ENCODE peak calls at places on chromosomes 7 and 10, in six cellular contexts. T is endodermal cell, U is cardiac muscle cell, Z is lung, K is lower lobe of right lung, L is thoracic aorta. H is an unnamed sample. For H3K36me3 and H3K4me1, the result is how much of the 10 kb centered on the place peaks cover.

GRCh38 chr10:283916-284356 is 148.7 kb downstream of the ZMYND11 start:
- DNase-seq in U (no peak), L (no peak), Z (no peak), K (no peak), T (no peak), H (no peak)

GRCh38 chr7:22549667-22550513 is 49.9 kb upstream of the STEAP1B start:
- DNase-seq in U (peak), T (peak), K (no peak), L (no peak), Z (no peak), H (no peak)

GRCh38 chr7:97008275-97008917 is 3.0 kb downstream of the DLX6 start:
- DNase-seq in T (no peak), L (no peak), U (no peak), Z (no peak), K (no peak), H (no peak)

GRCh38 chr7:65966167-65966566 is 15.8 kb downstream of the GUSB start:
- DNase-seq in K (no peak), T (no peak), U (no peak), L (no peak), Z (no peak), H (no peak)

GRCh38 chr10:43574906-43575305 is 490 bp upstream of the ZNF239 start:
- DNase-seq in Z (no peak), U (no peak), L (no peak), K (no peak), T (no peak), H (no peak)

GRCh38 chr10:10256860-10257259 is 760.8 kb upstream of the CELF2 start:
- DNase-seq in L (no peak), U (no peak), K (no peak), Z (no peak), T (no peak), H (no peak)

GRCh38 chr10:74967850-74968620 is 141.6 kb downstream of the KAT6B start:
- DNase-seq in L (no peak), K (no peak), U (no peak), T (no peak), Z (no peak), H (no peak)

GRCh38 chr10:91286572-91286971 is 66.1 kb downstream of the PCGF5 start:
- DNase-seq in K (no peak), Z (no peak), T (no peak), U (no peak), L (no peak), H (no peak)

GRCh38 chr7:105035349-105035748 is 21.3 kb downstream of the KMT2E start:
- DNase-seq in K (no peak), L (no peak), Z (no peak), T (no peak), U (no peak), H (no peak)

GRCh38 chr10:92241158-92241500 is 49.7 kb downstream of the CPEB3 start:
- DNase-seq in Z (no peak), L (no peak), K (no peak), T (peak), U (peak), H (no peak)

GRCh38 chr10:127798116-127798515 is 61.1 kb downstream of the FOXI2 start:
- DNase-seq in K (no peak), L (no peak), U (no peak), Z (no peak), T (no peak), H (no peak)

GRCh38 chr7:137661634-137662033 is 185.1 kb downstream of the DGKI start:
- DNase-seq in K (no peak), T (peak), Z (no peak), L (no peak), U (no peak), H (no peak)

GRCh38 chr7:104185346-104185745 is 22.5 kb downstream of the ORC5 start:
- DNase-seq in K (no peak), T (no peak), U (no peak), Z (no peak), L (no peak), H (no peak)

GRCh38 chr10:86756511-86757109 is at the start of gene BMPR1A:
- DNase-seq in K (no peak), Z (peak), U (peak), T (peak), L (no peak), H (no peak)

GRCh38 chr10:124378817-124379510 is 39.8 kb downstream of the OAT start:
- DNase-seq in K (no peak), T (peak), L (no peak), U (no peak), Z (peak), H (no peak)

GRCh38 chr10:112209534-112210200 is 26.1 kb upstream of the GPAM start:
- DNase-seq in Z (no peak), K (no peak), L (no peak), U (no peak), T (no peak), H (no peak)

GRCh38 chr10:58299580-58299979 is 30.6 kb downstream of the CISD1 start:
- DNase-seq in K (no peak), T (peak), U (peak), L (no peak), Z (peak), H (no peak)

GRCh38 chr10:88851706-88852105 is at the start of gene ANKRD22:
- DNase-seq in K (peak), Z (peak), T (peak), L (no peak), U (peak), H (no peak)

GRCh38 chr10:33067481-33067880 is 109.5 kb upstream of the ITGB1 start:
- DNase-seq in T (no peak), U (peak), Z (no peak), K (no peak), L (no peak), H (no peak)

GRCh38 chr10:121053151-121053550 is 202.0 kb downstream of the WDR11 start:
- DNase-seq in L (no peak), Z (no peak), T (no peak), U (no peak), K (no peak), H (no peak)

GRCh38 chr10:55283041-55283440 is 482.0 kb upstream of the PCDH15 start:
- DNase-seq in K (no peak), L (no peak), T (no peak), Z (no peak), U (no peak), H (no peak)

GRCh38 chr10:100743626-100744135 is 1.7 kb upstream of the PAX2 start:
- DNase-seq in U (peak), L (no peak), K (no peak), Z (no peak), T (peak), H (no peak)

GRCh38 chr10:49550563-49550962 is 11.6 kb upstream of the ERCC6 start:
- DNase-seq in U (peak), Z (no peak), K (no peak), T (peak), L (no peak), H (no peak)

GRCh38 chr7:130673066-130673465 is 4.5 kb upstream of the COPG2 start:
- DNase-seq in L (no peak), Z (no peak), K (no peak), T (no peak), U (peak), H (no peak)

GRCh38 chr10:129342385-129342784 is 124.7 kb upstream of the MGMT start:
- DNase-seq in L (no peak), U (no peak), T (no peak), K (no peak), Z (no peak), H (no peak)

GRCh38 chr10:78847486-78847885 is 221.3 kb upstream of the ZMIZ1 start:
- DNase-seq in U (no peak), K (no peak), Z (no peak), T (peak), L (no peak), H (no peak)

DNA sequence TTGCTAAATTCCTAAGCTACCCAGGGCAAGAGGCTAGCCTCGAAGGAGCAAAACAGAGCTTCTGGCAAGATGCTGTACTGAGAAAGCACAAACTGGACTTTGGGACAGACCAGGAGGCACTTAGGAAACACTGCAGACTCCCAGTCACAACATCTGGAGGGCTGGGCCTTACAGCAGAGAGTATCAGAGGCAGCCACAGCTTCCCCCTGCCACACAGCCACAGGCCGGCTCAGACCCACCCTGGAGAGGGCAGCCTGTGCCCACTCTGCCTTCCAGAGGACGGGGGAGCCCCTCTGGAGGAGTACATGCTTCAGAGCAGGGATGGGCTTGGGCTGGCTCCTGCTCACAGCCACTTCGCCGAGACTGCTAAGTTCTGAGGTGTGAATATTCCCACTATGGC is 17.4 kb downstream of the ESYT2 start:
- DNase-seq in K (no peak), U (no peak), T (no peak), Z (no peak), L (no peak), H (no peak)
- H3K27ac ChIP-seq in K (peak), U (no peak), T (no peak), Z (peak), L (peak), H (peak)

DNA sequence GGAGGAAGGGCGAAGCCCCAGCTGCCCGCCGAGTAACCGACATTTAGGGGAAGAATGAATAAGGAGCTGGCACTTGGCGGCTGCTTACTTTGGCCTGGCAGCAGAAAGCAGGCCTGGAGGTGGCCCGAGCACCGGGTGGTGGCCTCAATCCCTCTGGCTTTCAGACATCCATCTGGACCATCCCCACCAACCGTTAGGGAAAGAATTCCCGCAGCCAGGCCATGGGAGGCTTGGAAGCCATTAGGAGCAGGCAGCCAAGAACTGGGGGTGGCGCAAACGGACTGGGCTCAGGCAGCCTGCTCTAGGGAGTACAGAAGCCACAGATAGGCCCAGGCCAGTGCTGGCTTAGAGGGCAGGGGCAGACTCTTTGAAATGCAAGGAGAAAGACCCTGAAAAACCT is 132.7 kb downstream of the NEURL1 start:
- DNase-seq in L (peak), K (no peak), T (no peak), U (no peak), Z (no peak), H (peak)
- H3K36me3 ChIP-seq in L (under half), K (half or more), T (under half), U (under half), Z (under half), H (under half)

DNA sequence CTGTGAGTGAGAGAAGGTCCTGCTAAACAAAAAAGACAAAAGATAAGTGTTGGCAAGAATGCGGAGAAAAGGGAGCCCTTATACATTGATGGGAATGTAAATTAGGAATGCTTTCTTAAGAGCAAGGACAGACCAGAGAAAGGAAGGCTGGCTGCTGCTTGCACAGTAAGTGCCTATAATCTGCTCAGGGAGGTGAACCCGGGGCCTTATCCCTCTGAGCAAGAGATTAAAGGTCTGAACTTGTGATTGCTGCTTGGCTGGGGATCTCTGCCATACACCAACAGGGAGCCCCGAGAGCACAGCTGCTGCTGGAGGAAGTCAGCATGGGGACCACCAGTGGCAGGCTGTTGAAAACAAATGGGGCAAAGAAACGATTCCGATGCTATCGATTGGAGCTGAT is 32.0 kb upstream of the CRTAC1 start:
- DNase-seq in L (no peak), T (no peak), Z (no peak), K (no peak), U (no peak), H (no peak)
- H3K4me1 ChIP-seq in L (under half), T (under half), Z (under half), K (under half), U (under half), H (under half)

DNA sequence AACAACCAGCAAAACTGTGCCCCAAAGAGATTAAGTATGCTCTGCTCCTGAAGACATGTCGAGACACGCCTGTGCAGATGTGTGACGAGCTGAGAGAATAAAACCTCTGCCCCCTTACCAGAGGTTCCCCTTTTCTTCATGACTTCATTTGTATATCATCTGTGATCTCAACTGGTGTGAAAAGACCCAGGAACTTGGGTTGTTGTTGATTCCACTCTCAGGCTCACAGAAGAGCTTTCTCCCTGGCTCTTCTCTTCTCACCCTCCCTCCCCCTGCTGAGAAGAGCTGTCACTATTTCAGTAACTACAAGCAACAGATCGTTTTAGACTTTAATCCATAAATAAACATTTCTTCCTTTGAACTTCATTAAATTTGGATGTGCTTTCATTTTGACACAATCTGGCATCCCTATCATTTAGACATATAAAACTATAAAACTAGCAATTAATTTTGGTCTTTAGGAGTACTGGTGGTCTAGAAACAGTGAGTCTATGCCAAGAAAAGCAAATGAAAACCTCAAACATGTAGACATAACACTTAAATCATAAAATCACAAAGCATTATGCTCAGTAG is 179.3 kb upstream of the FZD8 start:
- DNase-seq in T (peak), K (no peak), Z (no peak), U (peak), L (no peak), H (no peak)
- H3K27ac ChIP-seq in T (no peak), K (no peak), Z (no peak), U (no peak), L (no peak), H (peak)

GRCh38 chr10:119919823-119920222 is 27.3 kb downstream of the SEC23IP start:
- DNase-seq in T (no peak), U (no peak), K (no peak), Z (no peak), L (no peak), H (no peak)

GRCh38 chr10:119919271-119919670 is 26.7 kb downstream of the SEC23IP start:
- DNase-seq in U (no peak), L (no peak), T (no peak), K (no peak), Z (no peak), H (no peak)

DNA sequence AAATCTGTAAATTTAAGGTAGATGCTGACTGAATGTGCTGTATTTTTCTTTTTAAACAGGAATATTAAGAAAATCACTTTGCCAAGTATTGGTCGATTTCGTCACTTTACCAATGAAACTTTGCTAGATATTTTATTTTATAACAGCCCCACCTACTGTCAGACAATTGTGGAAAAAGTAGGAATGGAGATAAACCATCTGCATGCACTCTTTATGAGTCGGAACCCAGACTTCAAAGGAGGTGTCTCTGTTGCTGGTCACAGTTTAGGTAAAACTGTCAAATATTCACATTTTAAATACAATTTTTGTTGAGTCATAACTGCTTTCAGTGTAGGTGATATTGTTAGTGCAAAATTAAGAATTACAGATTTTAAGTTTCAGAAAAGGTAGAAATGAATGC is 25.2 kb downstream of the SEC23IP start:
- DNase-seq in U (no peak), K (no peak), L (no peak), Z (no peak), T (no peak), H (no peak)
- H3K36me3 ChIP-seq in U (half or more), K (half or more), L (under half), Z (under half), T (half or more), H (half or more)

DNA sequence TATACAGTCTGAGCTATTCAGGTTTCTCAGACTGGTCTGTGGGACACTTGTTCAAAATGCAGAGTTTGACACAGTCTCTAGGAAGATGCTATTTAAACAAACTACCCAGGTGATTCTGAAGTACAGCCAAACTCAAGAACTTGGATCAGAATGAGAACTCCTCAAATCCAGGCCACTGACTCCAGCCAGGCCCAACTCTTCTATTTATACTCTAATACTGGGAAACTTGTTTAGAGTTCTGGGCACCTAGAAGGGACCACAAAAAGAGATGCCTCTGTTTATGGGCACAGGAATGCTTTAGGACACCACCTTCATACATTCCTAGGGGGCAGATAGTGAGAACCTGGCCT is 40.1 kb upstream of the ADD3 start:
- DNase-seq in T (no peak), K (no peak), L (no peak), U (no peak), Z (no peak), H (no peak)
- H3K4me1 ChIP-seq in T (under half), K (under half), L (under half), U (under half), Z (under half), H (under half)

DNA sequence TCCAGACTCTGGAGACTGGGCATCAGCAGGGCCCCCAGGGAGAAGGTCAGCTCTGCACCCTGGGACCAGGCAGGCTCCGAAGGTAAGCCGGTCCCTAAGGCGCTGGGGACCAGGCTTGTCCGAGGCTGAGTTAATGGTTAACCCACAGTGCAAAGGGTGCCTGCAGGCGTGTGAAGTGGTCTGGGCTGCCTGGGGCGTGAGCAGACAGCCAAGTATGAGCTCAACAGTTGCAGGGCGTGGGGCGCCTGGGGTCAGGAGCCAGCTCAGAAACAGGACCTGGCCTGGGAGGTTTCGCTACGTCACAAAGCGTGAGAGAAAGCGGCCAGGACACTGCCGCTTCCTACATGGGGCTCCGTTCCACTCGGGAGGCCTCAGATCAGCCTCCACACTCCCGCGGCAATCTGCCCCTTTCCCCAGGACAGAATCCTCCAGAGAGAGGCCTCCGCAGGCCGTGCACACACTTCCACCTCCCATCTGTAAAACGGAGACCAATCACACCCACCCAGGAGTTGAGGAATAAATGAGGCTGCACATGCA is 16.0 kb downstream of the PDGFA start:
- DNase-seq in Z (peak), U (no peak), K (peak), L (no peak), T (peak), H (no peak)
- H3K27ac ChIP-seq in Z (peak), U (no peak), K (peak), L (peak), T (no peak), H (peak)